ENCODE peak calls at places on chromosomes 13 and 19, in ten cellular contexts. One of them, this sample, is unnamed.
A peak's percentile ranks its signal among the peaks of the same experiment; 100 is the strongest.

GRCh38 chr19:14248578-14249011 is 42.6 kb upstream of the ADGRL1 start:
- DNase-seq in esophagus squamous epithelium: no peak
- DNase-seq in fibroblast of the aortic adventitia: peak; percentile 9
- DNase-seq in activated CD8-positive, alpha-beta memory T cell treated with anti-CD3 and anti-CD28 coated beads, Interleukin-2, amount 50 U/mL, for 48 hours: peak; percentile 78
- DNase-seq in stimulated activated CD8-positive, alpha-beta memory T cell treated with anti-CD3 and anti-CD28 coated beads, Interleukin-2, amount 100 ng/mL, for 1 hour: no peak
- DNase-seq in T-cell: peak; percentile 19
- DNase-seq in lung microvascular endothelial cell: peak; percentile 46
- DNase-seq in BE2C: peak; percentile 80
- DNase-seq in IMR-90: no peak
- DNase-seq in activated naive CD4-positive, alpha-beta T cell treated with anti-CD3 and anti-CD28 coated beads for 36 hours: peak; percentile 61
- DNase-seq in this sample: no peak

GRCh38 chr19:23823952-23824389 is 65.3 kb upstream of the ZNF681 start:
- DNase-seq in activated naive CD4-positive, alpha-beta T cell treated with anti-CD3 and anti-CD28 coated beads for 36 hours: peak; percentile 52
- DNase-seq in esophagus squamous epithelium: no peak
- DNase-seq in BE2C: peak; percentile 17
- DNase-seq in lung microvascular endothelial cell: no peak
- DNase-seq in IMR-90: no peak
- DNase-seq in T-cell: no peak
- DNase-seq in fibroblast of the aortic adventitia: no peak
- DNase-seq in stimulated activated CD8-positive, alpha-beta memory T cell treated with anti-CD3 and anti-CD28 coated beads, Interleukin-2, amount 100 ng/mL, for 1 hour: no peak
- DNase-seq in activated CD8-positive, alpha-beta memory T cell treated with anti-CD3 and anti-CD28 coated beads, Interleukin-2, amount 50 U/mL, for 48 hours: no peak
- DNase-seq in this sample: no peak

GRCh38 chr19:42091300-42092266 is 15.6 kb downstream of the ZNF574 start:
- DNase-seq in esophagus squamous epithelium: no peak
- DNase-seq in activated CD8-positive, alpha-beta memory T cell treated with anti-CD3 and anti-CD28 coated beads, Interleukin-2, amount 50 U/mL, for 48 hours: no peak
- DNase-seq in activated naive CD4-positive, alpha-beta T cell treated with anti-CD3 and anti-CD28 coated beads for 36 hours: no peak
- DNase-seq in T-cell: no peak
- DNase-seq in stimulated activated CD8-positive, alpha-beta memory T cell treated with anti-CD3 and anti-CD28 coated beads, Interleukin-2, amount 100 ng/mL, for 1 hour: no peak
- DNase-seq in lung microvascular endothelial cell: peak; percentile 92
- DNase-seq in IMR-90: peak; percentile 64
- DNase-seq in fibroblast of the aortic adventitia: peak; percentile 65
- DNase-seq in BE2C: peak; percentile 71
- DNase-seq in this sample: no peak

GRCh38 chr13:63381078-63381859 is 1965.6 kb upstream of the PCDH20 start:
- DNase-seq in lung microvascular endothelial cell: no peak
- DNase-seq in BE2C: no peak
- DNase-seq in T-cell: no peak
- DNase-seq in esophagus squamous epithelium: no peak
- DNase-seq in activated CD8-positive, alpha-beta memory T cell treated with anti-CD3 and anti-CD28 coated beads, Interleukin-2, amount 50 U/mL, for 48 hours: no peak
- DNase-seq in fibroblast of the aortic adventitia: no peak
- DNase-seq in activated naive CD4-positive, alpha-beta T cell treated with anti-CD3 and anti-CD28 coated beads for 36 hours: no peak
- DNase-seq in stimulated activated CD8-positive, alpha-beta memory T cell treated with anti-CD3 and anti-CD28 coated beads, Interleukin-2, amount 100 ng/mL, for 1 hour: no peak
- DNase-seq in IMR-90: peak; percentile 6
- DNase-seq in this sample: no peak

GRCh38 chr13:90750021-90750420 is 597.5 kb upstream of the MIR17HG start:
- DNase-seq in BE2C: no peak
- DNase-seq in lung microvascular endothelial cell: no peak
- DNase-seq in stimulated activated CD8-positive, alpha-beta memory T cell treated with anti-CD3 and anti-CD28 coated beads, Interleukin-2, amount 100 ng/mL, for 1 hour: no peak
- DNase-seq in activated naive CD4-positive, alpha-beta T cell treated with anti-CD3 and anti-CD28 coated beads for 36 hours: no peak
- DNase-seq in fibroblast of the aortic adventitia: no peak
- DNase-seq in T-cell: no peak
- DNase-seq in IMR-90: no peak
- DNase-seq in esophagus squamous epithelium: no peak
- DNase-seq in activated CD8-positive, alpha-beta memory T cell treated with anti-CD3 and anti-CD28 coated beads, Interleukin-2, amount 50 U/mL, for 48 hours: no peak
- DNase-seq in this sample: no peak

GRCh38 chr19:48123907-48124675 is 13.5 kb upstream of the PLA2G4C start:
- DNase-seq in BE2C: no peak
- DNase-seq in activated CD8-positive, alpha-beta memory T cell treated with anti-CD3 and anti-CD28 coated beads, Interleukin-2, amount 50 U/mL, for 48 hours: peak; percentile 67
- DNase-seq in fibroblast of the aortic adventitia: peak; percentile 90
- DNase-seq in T-cell: no peak
- DNase-seq in lung microvascular endothelial cell: peak; percentile 75
- DNase-seq in activated naive CD4-positive, alpha-beta T cell treated with anti-CD3 and anti-CD28 coated beads for 36 hours: peak; percentile 34
- DNase-seq in IMR-90: peak; percentile 73
- DNase-seq in stimulated activated CD8-positive, alpha-beta memory T cell treated with anti-CD3 and anti-CD28 coated beads, Interleukin-2, amount 100 ng/mL, for 1 hour: no peak
- DNase-seq in esophagus squamous epithelium: no peak
- DNase-seq in this sample: peak; percentile 85

GRCh38 chr13:78701383-78701782 is 42.4 kb upstream of the OBI1 start:
- DNase-seq in fibroblast of the aortic adventitia: peak; percentile 61
- DNase-seq in T-cell: no peak
- DNase-seq in activated naive CD4-positive, alpha-beta T cell treated with anti-CD3 and anti-CD28 coated beads for 36 hours: no peak
- DNase-seq in activated CD8-positive, alpha-beta memory T cell treated with anti-CD3 and anti-CD28 coated beads, Interleukin-2, amount 50 U/mL, for 48 hours: no peak
- DNase-seq in IMR-90: no peak
- DNase-seq in esophagus squamous epithelium: no peak
- DNase-seq in BE2C: no peak
- DNase-seq in lung microvascular endothelial cell: no peak
- DNase-seq in stimulated activated CD8-positive, alpha-beta memory T cell treated with anti-CD3 and anti-CD28 coated beads, Interleukin-2, amount 100 ng/mL, for 1 hour: no peak
- DNase-seq in this sample: no peak

GRCh38 chr13:80105350-80105749 is 235.6 kb downstream of the SPRY2 start:
- DNase-seq in lung microvascular endothelial cell: no peak
- DNase-seq in IMR-90: no peak
- DNase-seq in esophagus squamous epithelium: no peak
- DNase-seq in fibroblast of the aortic adventitia: peak; percentile 39
- DNase-seq in activated CD8-positive, alpha-beta memory T cell treated with anti-CD3 and anti-CD28 coated beads, Interleukin-2, amount 50 U/mL, for 48 hours: no peak
- DNase-seq in BE2C: no peak
- DNase-seq in activated naive CD4-positive, alpha-beta T cell treated with anti-CD3 and anti-CD28 coated beads for 36 hours: no peak
- DNase-seq in T-cell: no peak
- DNase-seq in stimulated activated CD8-positive, alpha-beta memory T cell treated with anti-CD3 and anti-CD28 coated beads, Interleukin-2, amount 100 ng/mL, for 1 hour: no peak
- DNase-seq in this sample: no peak

GRCh38 chr19:34667349-34668076 is 9.4 kb downstream of the SCGB2B2 start:
- DNase-seq in esophagus squamous epithelium: no peak
- DNase-seq in stimulated activated CD8-positive, alpha-beta memory T cell treated with anti-CD3 and anti-CD28 coated beads, Interleukin-2, amount 100 ng/mL, for 1 hour: no peak
- DNase-seq in IMR-90: peak; percentile 27
- DNase-seq in activated naive CD4-positive, alpha-beta T cell treated with anti-CD3 and anti-CD28 coated beads for 36 hours: no peak
- DNase-seq in BE2C: no peak
- DNase-seq in T-cell: no peak
- DNase-seq in fibroblast of the aortic adventitia: peak; percentile 44
- DNase-seq in lung microvascular endothelial cell: peak; percentile 64
- DNase-seq in activated CD8-positive, alpha-beta memory T cell treated with anti-CD3 and anti-CD28 coated beads, Interleukin-2, amount 50 U/mL, for 48 hours: no peak
- DNase-seq in this sample: peak; percentile 47

GRCh38 chr13:44159633-44160279 is 213.9 kb upstream of the SERP2 start:
- DNase-seq in activated CD8-positive, alpha-beta memory T cell treated with anti-CD3 and anti-CD28 coated beads, Interleukin-2, amount 50 U/mL, for 48 hours: no peak
- DNase-seq in IMR-90: no peak
- DNase-seq in T-cell: no peak
- DNase-seq in stimulated activated CD8-positive, alpha-beta memory T cell treated with anti-CD3 and anti-CD28 coated beads, Interleukin-2, amount 100 ng/mL, for 1 hour: no peak
- DNase-seq in esophagus squamous epithelium: no peak
- DNase-seq in fibroblast of the aortic adventitia: peak; percentile 46
- DNase-seq in BE2C: no peak
- DNase-seq in lung microvascular endothelial cell: no peak
- DNase-seq in activated naive CD4-positive, alpha-beta T cell treated with anti-CD3 and anti-CD28 coated beads for 36 hours: no peak
- DNase-seq in this sample: no peak

GRCh38 chr19:7898967-7899366 is 4.7 kb upstream of the MAP2K7 start:
- DNase-seq in esophagus squamous epithelium: no peak
- DNase-seq in lung microvascular endothelial cell: no peak
- DNase-seq in BE2C: no peak
- DNase-seq in activated CD8-positive, alpha-beta memory T cell treated with anti-CD3 and anti-CD28 coated beads, Interleukin-2, amount 50 U/mL, for 48 hours: no peak
- DNase-seq in T-cell: no peak
- DNase-seq in stimulated activated CD8-positive, alpha-beta memory T cell treated with anti-CD3 and anti-CD28 coated beads, Interleukin-2, amount 100 ng/mL, for 1 hour: no peak
- DNase-seq in IMR-90: no peak
- DNase-seq in fibroblast of the aortic adventitia: no peak
- DNase-seq in activated naive CD4-positive, alpha-beta T cell treated with anti-CD3 and anti-CD28 coated beads for 36 hours: no peak
- DNase-seq in this sample: no peak